ENCODE peak calls at places on chromosomes 6 and 20, in four cellular contexts. L is adipocyte; M is endodermal cell; Z is CD4-positive, alpha-beta memory T cell. F is an unnamed sample.

GRCh38 chr6:21791596-21791995 is 198.0 kb downstream of the SOX4 start:
- DNase-seq in L (no peak), M (no peak), Z (no peak), F (no peak)

GRCh38 chr20:50666709-50667310 is 24.5 kb downstream of the RIPOR3 start:
- DNase-seq in L (no peak), M (no peak), Z (no peak), F (no peak)

GRCh38 chr6:20263059-20263458 is 50.8 kb upstream of the MBOAT1 start:
- DNase-seq in L (no peak), M (no peak), Z (no peak), F (no peak)

GRCh38 chr6:129342243-129342642 is 367.7 kb downstream of the ARHGAP18 start:
- DNase-seq in L (peak; percentile 77), M (no peak), Z (no peak), F (no peak)

GRCh38 chr20:829531-829930 is 4.0 kb upstream of the FAM110A start:
- DNase-seq in L (no peak), M (no peak), Z (no peak), F (no peak)

GRCh38 chr6:167678102-167679101 is 148.3 kb upstream of the AFDN start:
- DNase-seq in L (no peak), M (peak; percentile 90), Z (no peak), F (peak; percentile 92)

GRCh38 chr20:17014217-17014616 is 212.6 kb upstream of the PCSK2 start:
- DNase-seq in L (no peak), M (no peak), Z (no peak), F (no peak)

GRCh38 chr6:25172819-25173218 is 106.4 kb upstream of the CARMIL1 start:
- DNase-seq in L (peak; percentile 95), M (no peak), Z (no peak), F (no peak)

GRCh38 chr6:16508959-16509358 is 252.3 kb downstream of the ATXN1 start:
- DNase-seq in L (no peak), M (no peak), Z (no peak), F (no peak)

GRCh38 chr20:4040283-4041179 is 25.2 kb upstream of the RNF24 start:
- DNase-seq in L (no peak), M (peak; percentile 30), Z (no peak), F (no peak)

GRCh38 chr6:82833481-82833880 is 232.2 kb downstream of the UBE3D start:
- DNase-seq in L (no peak), M (no peak), Z (no peak), F (no peak)

GRCh38 chr6:170284866-170285469 is 5.9 kb downstream of the DLL1 start:
- DNase-seq in L (no peak), M (peak; percentile 15), Z (no peak), F (no peak)

GRCh38 chr20:24411452-24412216 is 57.8 kb upstream of the SYNDIG1 start:
- DNase-seq in L (no peak), M (no peak), Z (no peak), F (no peak)

GRCh38 chr6:32752580-32752979 is 10.8 kb downstream of the HLA-DQB2 start:
- DNase-seq in L (no peak), M (no peak), Z (no peak), F (no peak)

GRCh38 chr6:23302499-23302898 is 733.1 kb downstream of the HDGFL1 start:
- DNase-seq in L (no peak), M (no peak), Z (no peak), F (no peak)

GRCh38 chr6:52087498-52087999 is at the start of gene PKHD1:
- DNase-seq in L (peak; percentile 18), M (peak; percentile 52), Z (no peak), F (peak; percentile 51)

GRCh38 chr20:37915800-37916570 is 13.1 kb downstream of the VSTM2L start:
- DNase-seq in L (no peak), M (peak; percentile 71), Z (no peak), F (peak; percentile 90)

GRCh38 chr6:68639826-68640505 is 4.9 kb downstream of the ADGRB3 start:
- DNase-seq in L (no peak), M (peak; percentile 52), Z (no peak), F (no peak)

GRCh38 chr20:62739581-62740285 is 31.1 kb downstream of the NTSR1 start:
- DNase-seq in L (no peak), M (no peak), Z (peak; percentile 45), F (no peak)

GRCh38 chr6:170097505-170098427 is 193.1 kb downstream of the DLL1 start:
- DNase-seq in L (no peak), M (peak; percentile 19), Z (no peak), F (no peak)

DNA sequence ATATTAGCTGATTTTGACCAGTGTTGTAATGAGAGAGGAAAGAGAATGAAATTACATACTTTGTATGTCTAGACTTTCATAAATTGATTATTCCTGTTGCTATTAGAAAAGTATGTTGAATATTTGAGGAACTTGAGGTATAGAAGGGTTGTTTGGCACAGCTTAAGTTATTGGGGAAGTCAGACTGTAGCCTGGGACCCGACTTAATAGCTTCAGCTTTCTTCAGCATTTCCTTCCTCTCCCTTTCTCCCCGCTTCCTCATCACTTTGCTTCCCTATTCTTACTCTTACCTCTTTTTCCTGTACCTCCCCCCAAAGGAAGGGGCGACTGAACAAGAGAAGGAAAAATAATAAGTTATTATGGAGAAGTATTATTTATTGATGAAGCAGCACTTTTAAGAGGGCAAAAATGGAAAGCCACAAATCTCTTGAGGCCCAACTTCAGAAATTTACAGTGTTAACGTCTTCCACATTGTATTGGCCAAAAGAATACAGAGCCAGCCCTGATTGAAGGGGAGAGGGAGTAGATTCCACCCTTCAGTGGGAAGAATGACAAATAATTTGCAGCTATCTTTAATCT is 7.4 kb downstream of the SENP6 start:
- DNase-seq in L (no peak), M (no peak), Z (no peak), F (no peak)
- H3K4me3 ChIP-seq in L (no peak overlapping the region), M (no peak overlapping the region), Z (no peak overlapping the region), F (no peak overlapping the region)

GRCh38 chr6:115221185-115221584 is 839.5 kb downstream of the FRK start:
- DNase-seq in L (no peak), M (no peak), Z (no peak), F (peak; percentile 3)

GRCh38 chr6:115219645-115220044 is 841.0 kb downstream of the FRK start:
- DNase-seq in L (no peak), M (no peak), Z (no peak), F (no peak)

GRCh38 chr6:115216835-115217234 is 843.9 kb downstream of the FRK start:
- DNase-seq in L (no peak), M (no peak), Z (no peak), F (no peak)

GRCh38 chr6:115220760-115221159 is 839.9 kb downstream of the FRK start:
- DNase-seq in L (no peak), M (no peak), Z (no peak), F (no peak)
- H3K27me3 ChIP-seq in L (no peaks in the 10 kb centered on the region), M (no peaks in the 10 kb centered on the region), Z (no peaks in the 10 kb centered on the region), F (peaks cover 60% of the 10 kb centered on the region)

DNA sequence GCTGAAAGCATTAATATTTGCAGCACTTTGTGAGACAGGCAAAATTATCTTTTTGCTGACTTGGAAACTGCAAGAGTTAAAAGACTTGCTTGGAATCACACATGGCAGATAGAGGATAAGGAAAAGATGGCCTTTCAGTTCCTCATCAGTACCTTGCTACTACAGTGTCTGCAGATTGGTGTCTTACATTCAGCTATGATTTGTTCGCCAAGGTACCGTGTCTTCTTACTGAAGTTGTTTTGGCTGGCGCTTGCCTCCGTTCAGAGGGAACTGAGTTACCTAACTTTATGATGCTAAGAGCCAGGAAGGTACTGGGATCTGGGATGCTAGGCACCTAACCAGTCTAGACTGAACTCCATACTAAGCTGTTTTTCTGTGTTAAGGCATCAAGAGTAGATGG is 2.3 kb downstream of the WTAP start:
- DNase-seq in L (peak; percentile 27), M (no peak), Z (no peak), F (peak; percentile 38)
- H3K4me3 ChIP-seq in L (peak overlapping the region; percentile 98), M (peak overlapping the region; percentile 98), Z (peak overlapping the region; percentile 2), F (no peak overlapping the region)

DNA sequence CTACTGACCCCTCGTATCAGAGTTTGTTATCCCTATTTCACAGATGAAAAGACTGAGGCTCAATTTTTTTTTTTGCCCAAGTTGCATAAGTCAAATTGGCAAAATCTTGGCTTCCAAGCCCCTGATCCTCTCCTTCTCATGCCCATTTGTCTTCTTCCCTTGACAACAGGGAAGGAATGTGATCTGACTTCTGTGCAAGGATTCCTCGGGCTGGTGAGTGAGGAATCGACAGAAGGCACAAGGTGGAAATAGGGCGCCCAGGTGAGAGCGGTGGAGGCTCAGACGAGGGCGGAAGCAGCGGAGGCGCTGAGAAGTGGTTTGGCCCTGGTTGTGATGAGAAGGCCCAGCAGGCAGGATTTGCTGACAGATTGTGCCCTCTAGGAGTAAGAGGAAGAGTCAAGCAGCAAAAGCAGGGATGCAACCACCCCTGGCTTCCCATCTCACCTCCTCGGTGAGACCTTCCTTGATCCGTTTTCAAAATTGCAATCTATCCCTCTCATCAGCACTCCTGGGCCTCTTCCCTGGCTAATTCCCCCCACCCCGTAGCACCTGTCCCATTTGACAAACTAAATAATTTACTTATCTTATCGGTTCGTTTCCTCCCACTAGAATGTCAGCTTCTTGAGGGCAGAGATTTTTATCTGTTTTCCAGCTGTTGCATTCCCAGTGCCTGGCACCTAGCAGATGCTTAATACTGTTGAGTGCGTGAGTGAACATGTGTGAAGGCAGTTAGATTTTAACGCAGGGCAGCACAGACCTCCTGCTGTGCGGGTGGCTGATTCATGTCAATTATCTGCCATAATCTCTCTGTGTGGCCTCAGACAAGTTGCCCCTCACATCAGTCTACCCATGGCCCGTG is 3.7 kb upstream of the SIRPA start:
- DNase-seq in L (no peak), M (peak; percentile 72), Z (no peak), F (peak; percentile 68)
- H3K27me3 ChIP-seq in L (no peaks in the 10 kb centered on the region), M (peaks cover 26% of the 10 kb centered on the region), Z (peaks cover 6% of the 10 kb centered on the region), F (peaks cover 20% of the 10 kb centered on the region)

F was measured in H7.